ENCODE peak calls at places on chromosomes 4 and X, in ten cellular contexts. One of them, this sample, is unnamed.

GRCh38 chr4:109690690-109691410 is 12.4 kb downstream of the CASP6 start:
- DNase-seq in ureter: no peak
- DNase-seq in neural progenitor cell: no peak
- DNase-seq in activated CD4-positive, alpha-beta T cell treated with anti-CD3 and anti-CD28 coated beads, Interleukin-2, amount 50 U/mL, for 4 hours: no peak
- DNase-seq in GM10248: no peak
- DNase-seq in kidney glomerular epithelial cell: no peak
- DNase-seq in HTR-8/SVneo: no peak
- DNase-seq in cardiac muscle cell: no peak
- DNase-seq in stimulated activated CD8-positive, alpha-beta memory T cell treated with anti-CD3 and anti-CD28 coated beads, Interleukin-7, amount 100 ng/mL, for 24 hours: no peak
- DNase-seq in mesothelial cell of epicardium: no peak
- DNase-seq in this sample: no peak

GRCh38 chrX:139691843-139692505 is 16.0 kb downstream of the MCF2 start:
- DNase-seq in cardiac muscle cell: peak
- DNase-seq in GM10248: peak
- DNase-seq in stimulated activated CD8-positive, alpha-beta memory T cell treated with anti-CD3 and anti-CD28 coated beads, Interleukin-7, amount 100 ng/mL, for 24 hours: no peak
- DNase-seq in mesothelial cell of epicardium: no peak
- DNase-seq in kidney glomerular epithelial cell: no peak
- DNase-seq in neural progenitor cell: peak
- DNase-seq in activated CD4-positive, alpha-beta T cell treated with anti-CD3 and anti-CD28 coated beads, Interleukin-2, amount 50 U/mL, for 4 hours: no peak
- DNase-seq in ureter: no peak
- DNase-seq in HTR-8/SVneo: no peak
- DNase-seq in this sample: no peak

GRCh38 chr4:111136438-111136837 is 513.6 kb upstream of the PITX2 start:
- DNase-seq in kidney glomerular epithelial cell: no peak
- DNase-seq in ureter: no peak
- DNase-seq in stimulated activated CD8-positive, alpha-beta memory T cell treated with anti-CD3 and anti-CD28 coated beads, Interleukin-7, amount 100 ng/mL, for 24 hours: no peak
- DNase-seq in mesothelial cell of epicardium: no peak
- DNase-seq in HTR-8/SVneo: no peak
- DNase-seq in neural progenitor cell: peak
- DNase-seq in GM10248: no peak
- DNase-seq in activated CD4-positive, alpha-beta T cell treated with anti-CD3 and anti-CD28 coated beads, Interleukin-2, amount 50 U/mL, for 4 hours: no peak
- DNase-seq in cardiac muscle cell: no peak
- DNase-seq in this sample: no peak

GRCh38 chr4:184936071-184936470 is 82.2 kb upstream of the HELT start:
- DNase-seq in activated CD4-positive, alpha-beta T cell treated with anti-CD3 and anti-CD28 coated beads, Interleukin-2, amount 50 U/mL, for 4 hours: no peak
- DNase-seq in HTR-8/SVneo: no peak
- DNase-seq in neural progenitor cell: no peak
- DNase-seq in mesothelial cell of epicardium: no peak
- DNase-seq in ureter: no peak
- DNase-seq in cardiac muscle cell: no peak
- DNase-seq in GM10248: no peak
- DNase-seq in kidney glomerular epithelial cell: no peak
- DNase-seq in stimulated activated CD8-positive, alpha-beta memory T cell treated with anti-CD3 and anti-CD28 coated beads, Interleukin-7, amount 100 ng/mL, for 24 hours: no peak
- DNase-seq in this sample: no peak

GRCh38 chr4:183360161-183360919 is 38.1 kb upstream of the CLDN24 start:
- DNase-seq in cardiac muscle cell: no peak
- DNase-seq in stimulated activated CD8-positive, alpha-beta memory T cell treated with anti-CD3 and anti-CD28 coated beads, Interleukin-7, amount 100 ng/mL, for 24 hours: no peak
- DNase-seq in kidney glomerular epithelial cell: peak
- DNase-seq in activated CD4-positive, alpha-beta T cell treated with anti-CD3 and anti-CD28 coated beads, Interleukin-2, amount 50 U/mL, for 4 hours: no peak
- DNase-seq in neural progenitor cell: no peak
- DNase-seq in HTR-8/SVneo: no peak
- DNase-seq in mesothelial cell of epicardium: no peak
- DNase-seq in GM10248: no peak
- DNase-seq in ureter: no peak
- DNase-seq in this sample: no peak

GRCh38 chr4:69134471-69134870 is 38.2 kb downstream of the UGT2B7 start:
- DNase-seq in stimulated activated CD8-positive, alpha-beta memory T cell treated with anti-CD3 and anti-CD28 coated beads, Interleukin-7, amount 100 ng/mL, for 24 hours: no peak
- DNase-seq in mesothelial cell of epicardium: no peak
- DNase-seq in activated CD4-positive, alpha-beta T cell treated with anti-CD3 and anti-CD28 coated beads, Interleukin-2, amount 50 U/mL, for 4 hours: no peak
- DNase-seq in ureter: no peak
- DNase-seq in cardiac muscle cell: no peak
- DNase-seq in neural progenitor cell: no peak
- DNase-seq in HTR-8/SVneo: no peak
- DNase-seq in GM10248: no peak
- DNase-seq in kidney glomerular epithelial cell: no peak
- DNase-seq in this sample: no peak

GRCh38 chr4:142095886-142096605 is 459.7 kb downstream of the IL15 start:
- DNase-seq in mesothelial cell of epicardium: no peak
- DNase-seq in cardiac muscle cell: no peak
- DNase-seq in ureter: peak
- DNase-seq in neural progenitor cell: no peak
- DNase-seq in GM10248: no peak
- DNase-seq in activated CD4-positive, alpha-beta T cell treated with anti-CD3 and anti-CD28 coated beads, Interleukin-2, amount 50 U/mL, for 4 hours: no peak
- DNase-seq in HTR-8/SVneo: peak
- DNase-seq in stimulated activated CD8-positive, alpha-beta memory T cell treated with anti-CD3 and anti-CD28 coated beads, Interleukin-7, amount 100 ng/mL, for 24 hours: no peak
- DNase-seq in kidney glomerular epithelial cell: peak
- DNase-seq in this sample: no peak

GRCh38 chr4:108535757-108536156 is 84.6 kb upstream of the RPL34 start:
- DNase-seq in cardiac muscle cell: no peak
- DNase-seq in ureter: no peak
- DNase-seq in activated CD4-positive, alpha-beta T cell treated with anti-CD3 and anti-CD28 coated beads, Interleukin-2, amount 50 U/mL, for 4 hours: no peak
- DNase-seq in kidney glomerular epithelial cell: no peak
- DNase-seq in HTR-8/SVneo: no peak
- DNase-seq in stimulated activated CD8-positive, alpha-beta memory T cell treated with anti-CD3 and anti-CD28 coated beads, Interleukin-7, amount 100 ng/mL, for 24 hours: no peak
- DNase-seq in mesothelial cell of epicardium: no peak
- DNase-seq in GM10248: no peak
- DNase-seq in neural progenitor cell: no peak
- DNase-seq in this sample: no peak

GRCh38 chr4:120049732-120050494 is 16.7 kb downstream of the MAD2L1 start:
- DNase-seq in HTR-8/SVneo: peak
- DNase-seq in cardiac muscle cell: peak
- DNase-seq in mesothelial cell of epicardium: peak
- DNase-seq in kidney glomerular epithelial cell: peak
- DNase-seq in neural progenitor cell: peak
- DNase-seq in stimulated activated CD8-positive, alpha-beta memory T cell treated with anti-CD3 and anti-CD28 coated beads, Interleukin-7, amount 100 ng/mL, for 24 hours: peak
- DNase-seq in activated CD4-positive, alpha-beta T cell treated with anti-CD3 and anti-CD28 coated beads, Interleukin-2, amount 50 U/mL, for 4 hours: peak
- DNase-seq in GM10248: peak
- DNase-seq in ureter: peak
- DNase-seq in this sample: peak

GRCh38 chr4:7506119-7506518 is 71.4 kb upstream of the PSAPL1 start:
- DNase-seq in HTR-8/SVneo: no peak
- DNase-seq in stimulated activated CD8-positive, alpha-beta memory T cell treated with anti-CD3 and anti-CD28 coated beads, Interleukin-7, amount 100 ng/mL, for 24 hours: no peak
- DNase-seq in ureter: no peak
- DNase-seq in kidney glomerular epithelial cell: no peak
- DNase-seq in activated CD4-positive, alpha-beta T cell treated with anti-CD3 and anti-CD28 coated beads, Interleukin-2, amount 50 U/mL, for 4 hours: no peak
- DNase-seq in GM10248: no peak
- DNase-seq in mesothelial cell of epicardium: no peak
- DNase-seq in cardiac muscle cell: no peak
- DNase-seq in neural progenitor cell: no peak
- DNase-seq in this sample: no peak

GRCh38 chrX:134624046-134624430 is 34.2 kb downstream of the PLAC1 start:
- DNase-seq in ureter: no peak
- DNase-seq in activated CD4-positive, alpha-beta T cell treated with anti-CD3 and anti-CD28 coated beads, Interleukin-2, amount 50 U/mL, for 4 hours: no peak
- DNase-seq in GM10248: no peak
- DNase-seq in kidney glomerular epithelial cell: no peak
- DNase-seq in neural progenitor cell: no peak
- DNase-seq in mesothelial cell of epicardium: no peak
- DNase-seq in HTR-8/SVneo: no peak
- DNase-seq in stimulated activated CD8-positive, alpha-beta memory T cell treated with anti-CD3 and anti-CD28 coated beads, Interleukin-7, amount 100 ng/mL, for 24 hours: no peak
- DNase-seq in cardiac muscle cell: no peak
- DNase-seq in this sample: no peak

GRCh38 chr4:57190651-57191481 is 80.7 kb upstream of the IGFBP7 start:
- DNase-seq in GM10248: peak
- DNase-seq in cardiac muscle cell: peak
- DNase-seq in HTR-8/SVneo: no peak
- DNase-seq in ureter: no peak
- DNase-seq in stimulated activated CD8-positive, alpha-beta memory T cell treated with anti-CD3 and anti-CD28 coated beads, Interleukin-7, amount 100 ng/mL, for 24 hours: no peak
- DNase-seq in kidney glomerular epithelial cell: no peak
- DNase-seq in activated CD4-positive, alpha-beta T cell treated with anti-CD3 and anti-CD28 coated beads, Interleukin-2, amount 50 U/mL, for 4 hours: no peak
- DNase-seq in neural progenitor cell: peak
- DNase-seq in mesothelial cell of epicardium: peak
- DNase-seq in this sample: no peak

GRCh38 chr4:3311489-3312171 is 18.8 kb downstream of the RGS12 start:
- DNase-seq in GM10248: no peak
- DNase-seq in neural progenitor cell: no peak
- DNase-seq in kidney glomerular epithelial cell: no peak
- DNase-seq in stimulated activated CD8-positive, alpha-beta memory T cell treated with anti-CD3 and anti-CD28 coated beads, Interleukin-7, amount 100 ng/mL, for 24 hours: no peak
- DNase-seq in cardiac muscle cell: no peak
- DNase-seq in HTR-8/SVneo: no peak
- DNase-seq in activated CD4-positive, alpha-beta T cell treated with anti-CD3 and anti-CD28 coated beads, Interleukin-2, amount 50 U/mL, for 4 hours: no peak
- DNase-seq in mesothelial cell of epicardium: peak
- DNase-seq in ureter: peak
- DNase-seq in this sample: no peak

GRCh38 chr4:144562019-144562740 is 83.8 kb upstream of the HHIP start:
- DNase-seq in neural progenitor cell: peak
- DNase-seq in activated CD4-positive, alpha-beta T cell treated with anti-CD3 and anti-CD28 coated beads, Interleukin-2, amount 50 U/mL, for 4 hours: no peak
- DNase-seq in HTR-8/SVneo: no peak
- DNase-seq in stimulated activated CD8-positive, alpha-beta memory T cell treated with anti-CD3 and anti-CD28 coated beads, Interleukin-7, amount 100 ng/mL, for 24 hours: no peak
- DNase-seq in GM10248: no peak
- DNase-seq in kidney glomerular epithelial cell: peak
- DNase-seq in ureter: no peak
- DNase-seq in cardiac muscle cell: peak
- DNase-seq in mesothelial cell of epicardium: no peak
- DNase-seq in this sample: no peak

GRCh38 chr4:7842384-7843279 is 97.0 kb downstream of the AFAP1 start:
- DNase-seq in GM10248: no peak
- DNase-seq in kidney glomerular epithelial cell: peak
- DNase-seq in mesothelial cell of epicardium: peak
- DNase-seq in activated CD4-positive, alpha-beta T cell treated with anti-CD3 and anti-CD28 coated beads, Interleukin-2, amount 50 U/mL, for 4 hours: no peak
- DNase-seq in stimulated activated CD8-positive, alpha-beta memory T cell treated with anti-CD3 and anti-CD28 coated beads, Interleukin-7, amount 100 ng/mL, for 24 hours: no peak
- DNase-seq in neural progenitor cell: no peak
- DNase-seq in HTR-8/SVneo: peak
- DNase-seq in ureter: peak
- DNase-seq in cardiac muscle cell: no peak
- DNase-seq in this sample: no peak

GRCh38 chrX:33041141-33041540 is 170.2 kb downstream of the DMD start:
- DNase-seq in HTR-8/SVneo: no peak
- DNase-seq in neural progenitor cell: no peak
- DNase-seq in stimulated activated CD8-positive, alpha-beta memory T cell treated with anti-CD3 and anti-CD28 coated beads, Interleukin-7, amount 100 ng/mL, for 24 hours: no peak
- DNase-seq in activated CD4-positive, alpha-beta T cell treated with anti-CD3 and anti-CD28 coated beads, Interleukin-2, amount 50 U/mL, for 4 hours: no peak
- DNase-seq in ureter: no peak
- DNase-seq in cardiac muscle cell: no peak
- DNase-seq in kidney glomerular epithelial cell: no peak
- DNase-seq in mesothelial cell of epicardium: no peak
- DNase-seq in GM10248: no peak
- DNase-seq in this sample: no peak

GRCh38 chr4:110902500-110902899 is 279.6 kb upstream of the PITX2 start:
- DNase-seq in neural progenitor cell: no peak
- DNase-seq in kidney glomerular epithelial cell: no peak
- DNase-seq in activated CD4-positive, alpha-beta T cell treated with anti-CD3 and anti-CD28 coated beads, Interleukin-2, amount 50 U/mL, for 4 hours: no peak
- DNase-seq in ureter: no peak
- DNase-seq in GM10248: no peak
- DNase-seq in stimulated activated CD8-positive, alpha-beta memory T cell treated with anti-CD3 and anti-CD28 coated beads, Interleukin-7, amount 100 ng/mL, for 24 hours: no peak
- DNase-seq in HTR-8/SVneo: no peak
- DNase-seq in cardiac muscle cell: no peak
- DNase-seq in mesothelial cell of epicardium: no peak
- DNase-seq in this sample: no peak

GRCh38 chr4:147078875-147079658 is 133.4 kb upstream of the TTC29 start:
- DNase-seq in cardiac muscle cell: peak
- DNase-seq in neural progenitor cell: no peak
- DNase-seq in HTR-8/SVneo: no peak
- DNase-seq in stimulated activated CD8-positive, alpha-beta memory T cell treated with anti-CD3 and anti-CD28 coated beads, Interleukin-7, amount 100 ng/mL, for 24 hours: no peak
- DNase-seq in mesothelial cell of epicardium: peak
- DNase-seq in activated CD4-positive, alpha-beta T cell treated with anti-CD3 and anti-CD28 coated beads, Interleukin-2, amount 50 U/mL, for 4 hours: no peak
- DNase-seq in ureter: no peak
- DNase-seq in kidney glomerular epithelial cell: no peak
- DNase-seq in GM10248: no peak
- DNase-seq in this sample: no peak

GRCh38 chr4:125013891-125014290 is 300.9 kb upstream of the FAT4 start:
- DNase-seq in activated CD4-positive, alpha-beta T cell treated with anti-CD3 and anti-CD28 coated beads, Interleukin-2, amount 50 U/mL, for 4 hours: no peak
- DNase-seq in mesothelial cell of epicardium: no peak
- DNase-seq in ureter: no peak
- DNase-seq in cardiac muscle cell: peak
- DNase-seq in stimulated activated CD8-positive, alpha-beta memory T cell treated with anti-CD3 and anti-CD28 coated beads, Interleukin-7, amount 100 ng/mL, for 24 hours: no peak
- DNase-seq in kidney glomerular epithelial cell: no peak
- DNase-seq in HTR-8/SVneo: no peak
- DNase-seq in GM10248: no peak
- DNase-seq in neural progenitor cell: no peak
- DNase-seq in this sample: no peak

GRCh38 chr4:139171878-139172691 is 4.9 kb downstream of the ELF2 start:
- DNase-seq in HTR-8/SVneo: peak
- DNase-seq in kidney glomerular epithelial cell: peak
- DNase-seq in stimulated activated CD8-positive, alpha-beta memory T cell treated with anti-CD3 and anti-CD28 coated beads, Interleukin-7, amount 100 ng/mL, for 24 hours: no peak
- DNase-seq in activated CD4-positive, alpha-beta T cell treated with anti-CD3 and anti-CD28 coated beads, Interleukin-2, amount 50 U/mL, for 4 hours: no peak
- DNase-seq in neural progenitor cell: no peak
- DNase-seq in mesothelial cell of epicardium: no peak
- DNase-seq in GM10248: no peak
- DNase-seq in cardiac muscle cell: no peak
- DNase-seq in ureter: no peak
- DNase-seq in this sample: peak

GRCh38 chr4:152680988-152681731 is 1.4 kb upstream of the TMEM154 start:
- DNase-seq in stimulated activated CD8-positive, alpha-beta memory T cell treated with anti-CD3 and anti-CD28 coated beads, Interleukin-7, amount 100 ng/mL, for 24 hours: no peak
- DNase-seq in cardiac muscle cell: no peak
- DNase-seq in neural progenitor cell: no peak
- DNase-seq in kidney glomerular epithelial cell: peak
- DNase-seq in GM10248: no peak
- DNase-seq in HTR-8/SVneo: peak
- DNase-seq in ureter: no peak
- DNase-seq in activated CD4-positive, alpha-beta T cell treated with anti-CD3 and anti-CD28 coated beads, Interleukin-2, amount 50 U/mL, for 4 hours: no peak
- DNase-seq in mesothelial cell of epicardium: no peak
- DNase-seq in this sample: no peak

GRCh38 chr4:74230902-74231499 is 73.1 kb downstream of the MTHFD2L start:
- DNase-seq in ureter: no peak
- DNase-seq in mesothelial cell of epicardium: no peak
- DNase-seq in cardiac muscle cell: no peak
- DNase-seq in kidney glomerular epithelial cell: no peak
- DNase-seq in neural progenitor cell: no peak
- DNase-seq in stimulated activated CD8-positive, alpha-beta memory T cell treated with anti-CD3 and anti-CD28 coated beads, Interleukin-7, amount 100 ng/mL, for 24 hours: no peak
- DNase-seq in activated CD4-positive, alpha-beta T cell treated with anti-CD3 and anti-CD28 coated beads, Interleukin-2, amount 50 U/mL, for 4 hours: no peak
- DNase-seq in HTR-8/SVneo: no peak
- DNase-seq in GM10248: no peak
- DNase-seq in this sample: no peak

GRCh38 chrX:26442340-26442739 is 226.4 kb downstream of the MAGEB5 start:
- DNase-seq in activated CD4-positive, alpha-beta T cell treated with anti-CD3 and anti-CD28 coated beads, Interleukin-2, amount 50 U/mL, for 4 hours: no peak
- DNase-seq in cardiac muscle cell: peak
- DNase-seq in HTR-8/SVneo: peak
- DNase-seq in ureter: no peak
- DNase-seq in kidney glomerular epithelial cell: no peak
- DNase-seq in mesothelial cell of epicardium: no peak
- DNase-seq in GM10248: no peak
- DNase-seq in stimulated activated CD8-positive, alpha-beta memory T cell treated with anti-CD3 and anti-CD28 coated beads, Interleukin-7, amount 100 ng/mL, for 24 hours: no peak
- DNase-seq in neural progenitor cell: peak
- DNase-seq in this sample: no peak

GRCh38 chr4:64584981-64585557 is 175.8 kb upstream of the TECRL start:
- DNase-seq in stimulated activated CD8-positive, alpha-beta memory T cell treated with anti-CD3 and anti-CD28 coated beads, Interleukin-7, amount 100 ng/mL, for 24 hours: no peak
- DNase-seq in mesothelial cell of epicardium: no peak
- DNase-seq in ureter: no peak
- DNase-seq in cardiac muscle cell: peak
- DNase-seq in GM10248: peak
- DNase-seq in neural progenitor cell: peak
- DNase-seq in activated CD4-positive, alpha-beta T cell treated with anti-CD3 and anti-CD28 coated beads, Interleukin-2, amount 50 U/mL, for 4 hours: no peak
- DNase-seq in HTR-8/SVneo: peak
- DNase-seq in kidney glomerular epithelial cell: peak
- DNase-seq in this sample: no peak

GRCh38 chr4:152690706-152691651 is 11.2 kb upstream of the TMEM154 start:
- DNase-seq in cardiac muscle cell: no peak
- DNase-seq in kidney glomerular epithelial cell: peak
- DNase-seq in GM10248: no peak
- DNase-seq in ureter: no peak
- DNase-seq in activated CD4-positive, alpha-beta T cell treated with anti-CD3 and anti-CD28 coated beads, Interleukin-2, amount 50 U/mL, for 4 hours: no peak
- DNase-seq in mesothelial cell of epicardium: no peak
- DNase-seq in HTR-8/SVneo: no peak
- DNase-seq in neural progenitor cell: no peak
- DNase-seq in stimulated activated CD8-positive, alpha-beta memory T cell treated with anti-CD3 and anti-CD28 coated beads, Interleukin-7, amount 100 ng/mL, for 24 hours: no peak
- DNase-seq in this sample: no peak

GRCh38 chrX:118603981-118604380 is 108.4 kb downstream of the DOCK11 start:
- DNase-seq in HTR-8/SVneo: peak
- DNase-seq in neural progenitor cell: peak
- DNase-seq in GM10248: peak
- DNase-seq in kidney glomerular epithelial cell: no peak
- DNase-seq in activated CD4-positive, alpha-beta T cell treated with anti-CD3 and anti-CD28 coated beads, Interleukin-2, amount 50 U/mL, for 4 hours: peak
- DNase-seq in cardiac muscle cell: peak
- DNase-seq in mesothelial cell of epicardium: peak
- DNase-seq in stimulated activated CD8-positive, alpha-beta memory T cell treated with anti-CD3 and anti-CD28 coated beads, Interleukin-7, amount 100 ng/mL, for 24 hours: no peak
- DNase-seq in ureter: peak
- DNase-seq in this sample: peak

GRCh38 chrX:38336538-38337240 is 9.4 kb upstream of the RPGR start:
- DNase-seq in kidney glomerular epithelial cell: no peak
- DNase-seq in activated CD4-positive, alpha-beta T cell treated with anti-CD3 and anti-CD28 coated beads, Interleukin-2, amount 50 U/mL, for 4 hours: no peak
- DNase-seq in neural progenitor cell: no peak
- DNase-seq in mesothelial cell of epicardium: no peak
- DNase-seq in cardiac muscle cell: no peak
- DNase-seq in GM10248: no peak
- DNase-seq in ureter: no peak
- DNase-seq in HTR-8/SVneo: no peak
- DNase-seq in stimulated activated CD8-positive, alpha-beta memory T cell treated with anti-CD3 and anti-CD28 coated beads, Interleukin-7, amount 100 ng/mL, for 24 hours: no peak
- DNase-seq in this sample: no peak

GRCh38 chr4:7198440-7199128 is 6.2 kb downstream of the SORCS2 start:
- DNase-seq in GM10248: no peak
- DNase-seq in neural progenitor cell: no peak
- DNase-seq in mesothelial cell of epicardium: no peak
- DNase-seq in stimulated activated CD8-positive, alpha-beta memory T cell treated with anti-CD3 and anti-CD28 coated beads, Interleukin-7, amount 100 ng/mL, for 24 hours: no peak
- DNase-seq in activated CD4-positive, alpha-beta T cell treated with anti-CD3 and anti-CD28 coated beads, Interleukin-2, amount 50 U/mL, for 4 hours: no peak
- DNase-seq in HTR-8/SVneo: no peak
- DNase-seq in cardiac muscle cell: no peak
- DNase-seq in ureter: peak
- DNase-seq in kidney glomerular epithelial cell: no peak
- DNase-seq in this sample: no peak

This sample was measured in NCI-H2227 treated with DMSO at 0.1 percent for 48 hours.